ENCODE peak calls at places on chromosome 20, in nine cellular contexts. V is HCT116, P is adrenal gland, R is sigmoid colon, S is tibial nerve, W is GM12865, U is WTC11, G is BE2C, Y is breast epithelium. O is an unnamed sample.

GRCh38 chr20:549720-550496 is 6.3 kb upstream of the CSNK2A1 start:
- DNase-seq in V (no peak), P (no peak), R (no peak), S (no peak), W (no peak), U (no peak), G (no peak), Y (no peak), O (no peak)

GRCh38 chr20:6613280-6613861 is 154.1 kb upstream of the BMP2 start:
- DNase-seq in V (no peak), P (no peak), R (no peak), S (no peak), W (peak), U (no peak), G (no peak), Y (no peak), O (no peak)

GRCh38 chr20:58717278-58718091 is 24.9 kb downstream of the NPEPL1 start:
- DNase-seq in V (no peak), P (no peak), R (peak), S (no peak), W (no peak), U (peak), G (peak), Y (peak), O (peak)

GRCh38 chr20:57964011-57964862 is 254.4 kb upstream of the PMEPA1 start:
- DNase-seq in V (no peak), P (no peak), R (no peak), S (no peak), W (no peak), U (no peak), G (no peak), Y (no peak), O (no peak)

GRCh38 chr20:53875452-53875851 is 194.9 kb downstream of the BCAS1 start:
- DNase-seq in V (no peak), P (no peak), R (no peak), S (no peak), W (no peak), U (no peak), G (no peak), Y (no peak), O (no peak)

GRCh38 chr20:4665591-4665990 is 56.1 kb upstream of the PRND start:
- DNase-seq in V (no peak), P (no peak), R (no peak), S (no peak), W (no peak), U (no peak), G (no peak), Y (no peak), O (no peak)

GRCh38 chr20:25356294-25356933 is 34.2 kb downstream of the ABHD12 start:
- DNase-seq in V (no peak), P (no peak), R (no peak), S (no peak), W (no peak), U (peak), G (peak), Y (no peak), O (no peak)

GRCh38 chr20:44695295-44696230 is 19.6 kb upstream of the CCN5 start:
- DNase-seq in V (no peak), P (no peak), R (no peak), S (no peak), W (peak), U (no peak), G (no peak), Y (no peak), O (no peak)

GRCh38 chr20:266213-266603 is 8.7 kb downstream of the DEFB132 start:
- DNase-seq in V (no peak), P (no peak), R (no peak), S (no peak), W (no peak), U (no peak), G (no peak), Y (no peak), O (no peak)

GRCh38 chr20:43721429-43722152 is 5.2 kb downstream of the GTSF1L start:
- DNase-seq in V (no peak), P (no peak), R (no peak), S (no peak), W (no peak), U (peak), G (peak), Y (no peak), O (no peak)

GRCh38 chr20:59400666-59401065 is 100.3 kb downstream of the EDN3 start:
- DNase-seq in V (no peak), P (no peak), R (no peak), S (no peak), W (no peak), U (no peak), G (no peak), Y (no peak), O (no peak)

GRCh38 chr20:45347936-45348809 is at the start of gene SDC4:
- DNase-seq in V (no peak), P (peak), R (peak), S (peak), W (no peak), U (peak), G (peak), Y (peak), O (peak)

GRCh38 chr20:10178091-10178490 is 40.5 kb upstream of the SNAP25 start:
- DNase-seq in V (no peak), P (no peak), R (no peak), S (no peak), W (no peak), U (no peak), G (no peak), Y (no peak), O (no peak)

GRCh38 chr20:10178727-10179313 is 39.8 kb upstream of the SNAP25 start:
- DNase-seq in V (no peak), P (no peak), R (no peak), S (no peak), W (no peak), U (no peak), G (no peak), Y (no peak), O (no peak)

GRCh38 chr20:10177326-10177725 is 41.3 kb upstream of the SNAP25 start:
- DNase-seq in V (no peak), P (no peak), R (no peak), S (no peak), W (no peak), U (no peak), G (no peak), Y (no peak), O (no peak)

GRCh38 chr20:10179574-10180298 is 38.9 kb upstream of the SNAP25 start:
- DNase-seq in V (peak), P (no peak), R (no peak), S (no peak), W (no peak), U (peak), G (peak), Y (no peak), O (no peak)
- TF ChIP-seq CTCF in V (peak), P (peak), R (no peak), S (no peak), W (peak), U (peak), G (peak), Y (no peak), O (no peak)

GRCh38 chr20:23049201-23049932 is at the start of gene THBD:
- DNase-seq in V (no peak), P (peak), R (peak), S (peak), W (no peak), U (peak), G (no peak), Y (peak), O (no peak)

GRCh38 chr20:23049933-23050838 is 714 bp upstream of the THBD start:
- DNase-seq in V (no peak), P (peak), R (peak), S (peak), W (no peak), U (peak), G (no peak), Y (peak), O (no peak)

GRCh38 chr20:23048283-23049200 is 930 bp downstream of the THBD start:
- DNase-seq in V (no peak), P (peak), R (peak), S (peak), W (no peak), U (peak), G (no peak), Y (peak), O (peak)

GRCh38 chr20:23052904-23053303 is 3.4 kb upstream of the THBD start:
- DNase-seq in V (no peak), P (no peak), R (no peak), S (no peak), W (no peak), U (no peak), G (no peak), Y (no peak), O (no peak)

DNA sequence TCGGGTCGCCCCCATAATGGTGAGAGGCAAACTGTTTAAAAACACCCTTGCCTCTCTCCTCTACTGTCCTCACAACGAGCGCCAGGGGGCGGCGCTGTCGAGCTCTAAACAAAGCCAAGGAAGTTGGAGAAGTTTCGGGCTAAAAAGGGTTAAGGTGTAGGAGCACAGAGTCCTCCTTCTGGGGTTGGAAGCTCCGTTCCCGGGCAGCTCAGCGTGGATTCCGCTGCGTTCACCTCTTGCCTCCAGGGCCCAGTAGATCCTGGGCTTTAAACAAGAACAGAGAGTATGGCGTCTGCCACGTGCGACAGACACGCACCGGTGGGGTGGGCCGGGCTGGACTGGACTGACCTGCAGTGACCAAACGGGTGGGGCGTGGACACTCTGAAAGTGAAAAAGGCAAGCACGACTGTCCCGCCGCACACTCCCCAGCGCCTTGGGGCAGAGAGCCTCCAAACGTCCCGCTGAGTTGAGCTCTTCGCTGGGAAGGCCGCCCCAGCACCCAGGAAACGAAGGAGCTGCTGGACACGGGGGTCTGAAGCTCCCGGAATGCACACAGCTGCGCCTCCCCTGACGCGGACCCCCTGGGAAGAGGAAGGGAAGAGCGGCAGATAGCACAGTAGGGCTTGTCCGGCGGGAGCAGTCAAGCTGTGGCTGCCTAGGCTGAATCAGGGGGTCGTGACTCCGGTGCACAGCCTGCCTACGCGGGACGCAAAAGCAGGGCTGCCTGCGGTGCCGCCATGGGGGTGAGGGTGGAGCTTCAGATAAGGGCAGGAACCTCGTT is 1.6 kb upstream of the THBD start:
- DNase-seq in V (peak), P (peak), R (peak), S (peak), W (peak), U (peak), G (no peak), Y (peak), O (peak)
- TF ChIP-seq CTCF in V (peak), P (peak), R (peak), S (peak), W (peak), U (peak), G (no peak), Y (no peak), O (peak)

DNA sequence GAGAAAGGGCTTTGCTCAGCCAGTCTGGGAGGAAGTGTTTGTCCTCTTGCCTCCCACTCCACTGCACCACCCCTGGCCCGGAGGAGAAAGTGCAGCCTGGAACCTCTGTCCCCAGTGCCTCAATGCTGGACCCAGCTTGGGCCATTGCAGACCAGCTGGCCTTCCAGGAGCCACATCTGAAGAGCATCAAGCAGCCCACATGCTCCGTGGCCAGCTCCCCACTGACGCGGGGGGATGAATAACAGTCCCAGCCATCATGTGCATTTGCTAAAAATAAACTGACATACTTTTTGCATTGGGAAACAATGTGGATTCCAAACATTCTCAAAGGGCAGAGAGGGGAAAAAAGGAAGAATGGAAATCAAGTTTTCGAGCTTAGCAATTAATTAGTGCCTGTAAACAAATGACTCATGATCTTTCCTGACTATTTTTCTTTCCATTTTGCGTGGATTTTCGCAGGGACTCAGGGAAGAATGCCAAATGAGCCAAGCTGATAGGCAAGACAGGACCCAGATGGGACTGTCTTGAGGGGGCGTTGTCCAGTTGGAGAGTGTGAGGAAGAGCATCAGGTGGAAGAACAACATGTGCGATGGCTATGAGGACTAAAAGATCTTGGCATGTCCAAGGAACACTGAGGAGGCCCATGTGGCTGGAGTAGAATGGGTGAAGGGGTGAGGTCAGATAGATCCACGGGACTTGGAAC is 34.1 kb downstream of the CEBPB start:
- DNase-seq in V (no peak), P (peak), R (peak), S (peak), W (no peak), U (peak), G (no peak), Y (no peak), O (no peak)
- TF ChIP-seq CTCF in V (no peak), P (peak), R (no peak), S (no peak), W (no peak), U (no peak), G (peak), Y (no peak), O (no peak)

DNA sequence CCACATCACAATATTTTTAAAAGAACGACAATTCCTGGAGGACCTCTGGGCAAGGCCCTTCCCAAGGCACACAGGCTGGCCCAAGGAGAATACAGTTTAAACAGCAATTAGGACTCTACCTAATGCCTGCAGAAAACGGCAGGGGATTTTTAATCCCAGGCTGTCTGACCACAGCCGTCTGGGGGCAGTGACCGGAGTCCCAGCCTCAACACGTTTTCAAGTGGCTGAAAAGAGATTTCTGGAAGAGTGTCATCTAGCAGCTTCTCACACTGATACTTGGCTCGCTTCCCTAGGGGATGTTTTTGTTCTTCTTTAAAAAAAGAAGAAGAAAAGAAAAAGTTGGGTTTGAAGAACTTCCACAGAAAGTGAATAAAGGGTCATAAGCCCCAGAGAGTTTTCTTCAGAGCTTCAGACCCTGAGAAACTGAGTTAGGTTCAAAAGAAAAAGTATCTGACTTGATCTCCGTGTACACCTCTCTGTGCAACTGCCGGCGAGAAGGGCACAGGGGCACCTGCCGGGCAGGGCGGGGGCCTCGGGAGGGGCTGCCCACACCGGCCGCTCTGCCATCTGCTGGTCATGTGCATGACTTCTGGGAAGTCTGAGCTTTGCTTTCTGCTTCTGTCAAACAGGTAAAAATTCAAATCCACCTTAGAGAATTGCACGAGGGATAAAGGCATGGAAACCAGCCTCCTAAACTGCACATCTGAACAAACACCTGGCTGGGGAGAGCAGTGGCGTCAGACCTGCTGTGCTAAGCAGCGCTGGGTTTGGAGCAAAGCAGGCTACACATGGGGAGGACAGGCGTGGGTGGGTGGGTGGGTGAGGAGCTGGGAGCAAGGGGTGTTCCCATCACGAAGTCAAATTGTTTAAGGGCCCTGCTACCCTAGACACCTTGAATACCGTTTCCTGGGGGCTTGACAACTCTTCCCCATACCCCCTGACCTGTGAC is 33.0 kb downstream of the RRBP1 start:
- DNase-seq in V (no peak), P (no peak), R (peak), S (no peak), W (peak), U (peak), G (no peak), Y (no peak), O (peak)
- TF ChIP-seq CTCF in V (peak), P (peak), R (no peak), S (peak), W (no peak), U (peak), G (peak), Y (no peak), O (peak)

GRCh38 chr20:40705413-40705812 is 16.4 kb upstream of the MAFB start:
- DNase-seq in V (no peak), P (no peak), R (no peak), S (no peak), W (no peak), U (no peak), G (no peak), Y (no peak), O (no peak)

GRCh38 chr20:40703981-40704530 is 15.0 kb upstream of the MAFB start:
- DNase-seq in V (no peak), P (no peak), R (no peak), S (no peak), W (peak), U (no peak), G (no peak), Y (no peak), O (no peak)

GRCh38 chr20:40698744-40699143 is 9.7 kb upstream of the MAFB start:
- DNase-seq in V (no peak), P (no peak), R (no peak), S (no peak), W (no peak), U (no peak), G (no peak), Y (no peak), O (no peak)

GRCh38 chr20:40704828-40705227 is 15.8 kb upstream of the MAFB start:
- DNase-seq in V (no peak), P (no peak), R (no peak), S (no peak), W (no peak), U (no peak), G (no peak), Y (no peak), O (no peak)

GRCh38 chr20:40702504-40702903 is 13.5 kb upstream of the MAFB start:
- DNase-seq in V (no peak), P (no peak), R (no peak), S (no peak), W (no peak), U (no peak), G (no peak), Y (no peak), O (no peak)
- TF ChIP-seq CTCF in V (no peak), P (no peak), R (no peak), S (no peak), W (peak), U (no peak), G (peak), Y (no peak), O (no peak)

GRCh38 chr20:2865630-2866029 is 7.7 kb upstream of the PTPRA start:
- DNase-seq in V (no peak), P (no peak), R (no peak), S (no peak), W (no peak), U (peak), G (no peak), Y (no peak), O (no peak)
- TF ChIP-seq CTCF in V (peak), P (no peak), R (no peak), S (no peak), W (no peak), U (no peak), G (no peak), Y (no peak), O (peak)

GRCh38 chr20:47785321-47785899 is at the start of gene SULF2:
- DNase-seq in V (no peak), P (peak), R (no peak), S (no peak), W (no peak), U (peak), G (peak), Y (no peak), O (no peak)
- TF ChIP-seq CTCF in V (no peak), P (no peak), R (no peak), S (no peak), W (no peak), U (no peak), G (no peak), Y (no peak), O (no peak)

GRCh38 chr20:61561111-61561830 is 309.2 kb downstream of the CDH4 start:
- DNase-seq in V (no peak), P (no peak), R (no peak), S (no peak), W (no peak), U (no peak), G (no peak), Y (no peak), O (no peak)

GRCh38 chr20:61559706-61560315 is 307.8 kb downstream of the CDH4 start:
- DNase-seq in V (no peak), P (no peak), R (no peak), S (no peak), W (no peak), U (no peak), G (no peak), Y (no peak), O (no peak)

GRCh38 chr20:61558726-61559125 is 306.7 kb downstream of the CDH4 start:
- DNase-seq in V (no peak), P (no peak), R (no peak), S (no peak), W (no peak), U (no peak), G (no peak), Y (no peak), O (no peak)

GRCh38 chr20:61562897-61563504 is 310.9 kb downstream of the CDH4 start:
- DNase-seq in V (no peak), P (no peak), R (no peak), S (no peak), W (no peak), U (no peak), G (no peak), Y (no peak), O (no peak)

GRCh38 chr20:61560361-61560853 is 308.3 kb downstream of the CDH4 start:
- DNase-seq in V (no peak), P (no peak), R (no peak), S (no peak), W (no peak), U (peak), G (no peak), Y (no peak), O (no peak)
- TF ChIP-seq CTCF in V (no peak), P (no peak), R (no peak), S (no peak), W (no peak), U (peak), G (no peak), Y (no peak), O (no peak)

DNA sequence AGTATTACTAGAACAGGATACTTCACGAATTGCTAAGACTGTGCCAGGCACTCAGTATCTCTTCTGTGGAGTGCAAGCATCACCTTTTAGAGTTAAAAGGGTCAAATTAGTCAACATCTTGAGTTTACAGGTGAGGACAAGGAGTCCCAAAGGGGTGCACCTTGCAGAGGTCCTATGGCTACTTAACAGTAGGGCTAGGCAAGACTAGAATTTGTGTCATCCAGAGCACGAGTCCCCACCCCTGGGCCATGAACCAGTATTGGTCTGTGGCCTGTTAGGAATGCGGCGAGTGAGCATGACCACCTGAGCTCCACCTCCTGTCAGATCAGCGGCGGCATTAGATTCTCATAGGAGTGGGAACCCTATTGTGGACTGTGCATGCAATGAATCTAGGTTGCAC is 10.5 kb upstream of the DSTN start:
- DNase-seq in V (no peak), P (no peak), R (no peak), S (no peak), W (no peak), U (no peak), G (no peak), Y (no peak), O (no peak)
- TF ChIP-seq CTCF in V (no peak), P (no peak), R (no peak), S (no peak), W (no peak), U (no peak), G (no peak), Y (no peak), O (no peak)

GRCh38 chr20:33515569-33516216 is 25.8 kb downstream of the CBFA2T2 start:
- DNase-seq in V (no peak), P (no peak), R (no peak), S (no peak), W (no peak), U (no peak), G (no peak), Y (no peak), O (no peak)
- TF ChIP-seq CTCF in V (peak), P (no peak), R (no peak), S (no peak), W (peak), U (no peak), G (peak), Y (no peak), O (no peak)